ENCODE peak calls at places on chromosome X, in nine cellular contexts. O is NCI-H510A treated with DMSO at 0.1 percent for 48 hours; R is stimulated activated CD8-positive, alpha-beta memory T cell treated with anti-CD3 and anti-CD28 coated beads, Interleukin-7, amount 100 ng/mL, for 1 hour; W is small intestine; Z is amniotic epithelial cell; E is body of pancreas; U is adipocyte; X is stimulated activated CD4-positive, alpha-beta T cell treated with anti-CD3 and anti-CD28 coated beads, Interleukin-4, amount 100 ng/mL, for 48 hours; T is DMS153. Y is an unnamed sample.

GRCh38 chrX:9708923-9709553 is 56.6 kb downstream of the GPR143 start:
- DNase-seq in O (peak), X (peak), Z (peak), W (peak), T (peak), U (peak), E (peak), R (peak), Y (peak)

GRCh38 chrX:47228550-47229270 is 4.1 kb upstream of the USP11 start:
- DNase-seq in T (no peak), U (no peak), X (no peak), W (no peak), O (no peak), E (no peak), R (no peak), Z (no peak), Y (no peak)

GRCh38 chrX:48558270-48558669 is 16.0 kb upstream of the RBM3 start:
- DNase-seq in R (no peak), E (no peak), T (no peak), U (peak), O (no peak), X (no peak), Z (peak), W (no peak), Y (no peak)

GRCh38 chrX:45138525-45138924 is 62.2 kb downstream of the DIPK2B start:
- DNase-seq in T (no peak), U (no peak), O (no peak), X (no peak), W (no peak), Z (no peak), E (no peak), R (no peak), Y (no peak)

GRCh38 chrX:619812-620493 is 10.6 kb upstream of the SHOX start:
- DNase-seq in X (no peak), O (no peak), Z (no peak), U (no peak), R (no peak), E (no peak), T (no peak), W (no peak), Y (no peak)

GRCh38 chrX:72020204-72020603 is 109.6 kb downstream of the NHSL2 start:
- DNase-seq in R (no peak), U (no peak), Z (no peak), E (no peak), W (no peak), X (no peak), O (no peak), T (no peak), Y (no peak)

GRCh38 chrX:153944140-153944799 is at the start of gene RENBP:
- DNase-seq in W (no peak), Z (no peak), E (no peak), X (no peak), U (no peak), R (no peak), T (no peak), O (no peak), Y (no peak)

GRCh38 chrX:123749643-123750042 is 16.8 kb upstream of the THOC2 start:
- DNase-seq in E (no peak), W (no peak), R (no peak), Z (peak), U (peak), O (no peak), X (no peak), T (no peak), Y (no peak)

GRCh38 chrX:53798281-53798680 is 111.8 kb upstream of the HUWE1 start:
- DNase-seq in U (no peak), W (no peak), O (no peak), R (no peak), E (no peak), T (no peak), Z (no peak), X (no peak), Y (no peak)

GRCh38 chrX:17488036-17488435 is 113.0 kb downstream of the NHS start:
- DNase-seq in Z (no peak), R (no peak), E (no peak), X (no peak), O (no peak), T (no peak), W (no peak), U (peak), Y (no peak)

GRCh38 chrX:119488749-119489148 is 20.5 kb downstream of the SLC25A5 start:
- DNase-seq in T (no peak), Z (peak), E (peak), X (no peak), W (peak), O (peak), U (peak), R (peak), Y (no peak)

GRCh38 chrX:70453024-70453618 is 8.5 kb downstream of the DLG3 start:
- DNase-seq in T (no peak), X (no peak), E (no peak), U (no peak), O (no peak), Z (no peak), R (no peak), W (no peak), Y (no peak)

GRCh38 chrX:115948018-115948923 is 222.3 kb upstream of the AGTR2 start:
- DNase-seq in Z (no peak), R (no peak), X (no peak), U (no peak), O (no peak), T (no peak), W (peak), E (peak), Y (no peak)

GRCh38 chrX:71667328-71668247 is at the start of gene LOC101059915:
- DNase-seq in E (no peak), O (no peak), X (no peak), T (no peak), Z (no peak), R (no peak), W (no peak), U (no peak), Y (no peak)

GRCh38 chrX:68292471-68292870 is 140.8 kb downstream of the OPHN1 start:
- DNase-seq in W (no peak), X (no peak), R (no peak), T (no peak), E (no peak), Z (no peak), U (no peak), O (no peak), Y (no peak)

GRCh38 chrX:38806054-38806389 is 4.8 kb downstream of the MID1IP1 start:
- DNase-seq in O (peak), R (no peak), X (no peak), E (peak), T (no peak), Z (no peak), U (peak), W (no peak), Y (no peak)

GRCh38 chrX:2385224-2385623 is 115.6 kb downstream of the DHRSX start:
- DNase-seq in W (no peak), Z (peak), X (no peak), R (no peak), O (no peak), E (no peak), U (peak), T (no peak), Y (no peak)

GRCh38 chrX:22126311-22126710 is 94.2 kb downstream of the PHEX start:
- DNase-seq in W (no peak), R (no peak), Z (peak), U (no peak), X (no peak), O (no peak), E (no peak), T (no peak), Y (no peak)

GRCh38 chrX:153438522-153438921 is 7.3 kb downstream of the TREX2 start:
- DNase-seq in O (no peak), Z (no peak), E (no peak), X (no peak), R (no peak), W (no peak), U (peak), T (no peak), Y (no peak)

GRCh38 chrX:109475174-109475891 is 6.6 kb downstream of the GUCY2F start:
- DNase-seq in X (no peak), R (no peak), E (peak), U (peak), T (no peak), W (peak), Z (peak), O (peak), Y (no peak)

GRCh38 chrX:124211312-124211942 is 121.0 kb upstream of the TEX13D start:
- DNase-seq in W (peak), X (no peak), E (no peak), U (peak), O (peak), R (no peak), T (peak), Z (peak), Y (no peak)

GRCh38 chrX:48468247-48468671 is 1.8 kb downstream of the SLC38A5 start:
- DNase-seq in Z (no peak), O (no peak), X (peak), W (peak), T (no peak), R (no peak), E (peak), U (no peak), Y (no peak)

GRCh38 chrX:109889289-109890006 is 113.5 kb upstream of the TMEM164 start:
- DNase-seq in E (no peak), U (peak), T (no peak), R (no peak), Z (no peak), X (no peak), W (no peak), O (no peak), Y (no peak)

GRCh38 chrX:70038515-70038914 is 11.2 kb downstream of the AWAT2 start:
- DNase-seq in Z (no peak), R (no peak), O (no peak), T (no peak), W (no peak), U (no peak), X (no peak), E (no peak), Y (no peak)